ENCODE peak calls at places on chromosomes 6 and 20, in four cellular contexts. A, G, L and Y are unnamed samples.

GRCh38 chr6:34671362-34671761 is 25.2 kb downstream of the ILRUN start:
- DNase-seq in A (no peak), G (no peak), L (no peak), Y (no peak)

GRCh38 chr6:148771212-148771601 is 24.4 kb downstream of the UST start:
- DNase-seq in A (no peak), G (no peak), L (peak; percentile 69), Y (peak; percentile 86)

GRCh38 chr6:89582669-89583325 is 55.8 kb downstream of the LYRM2 start:
- DNase-seq in A (no peak), G (no peak), L (no peak), Y (no peak)

GRCh38 chr6:106397441-106397840 is 36.9 kb downstream of the CRYBG1 start:
- DNase-seq in A (no peak), G (no peak), L (no peak), Y (no peak)

GRCh38 chr6:41371992-41372525 is 36.7 kb downstream of the NCR2 start:
- DNase-seq in A (no peak), G (no peak), L (no peak), Y (peak; percentile 60)

GRCh38 chr20:39298116-39298515 is 336.0 kb downstream of the DHX35 start:
- DNase-seq in A (no peak), G (no peak), L (no peak), Y (no peak)

GRCh38 chr6:82785206-82785605 is 280.4 kb downstream of the UBE3D start:
- DNase-seq in A (no peak), G (no peak), L (no peak), Y (no peak)

GRCh38 chr6:15662246-15663056 is at the start of gene DTNBP1:
- DNase-seq in A (peak; percentile 80), G (peak; percentile 78), L (peak; percentile 88), Y (peak; percentile 79)

GRCh38 chr6:79180082-79180481 is 54.4 kb downstream of the HMGN3 start:
- DNase-seq in A (no peak), G (no peak), L (no peak), Y (no peak)

GRCh38 chr20:14865169-14865568 is 527.8 kb upstream of the FLRT3 start:
- DNase-seq in A (no peak), G (no peak), L (no peak), Y (no peak)

GRCh38 chr6:136014454-136015421 is 163.2 kb downstream of the PDE7B start:
- DNase-seq in A (peak; percentile 25), G (no peak), L (no peak), Y (no peak)

GRCh38 chr20:21505810-21506530 is 7.9 kb downstream of the NKX2-2 start:
- DNase-seq in A (no peak), G (no peak), L (peak; percentile 66), Y (peak; percentile 52)

GRCh38 chr20:24745617-24746350 is 203.3 kb upstream of the CST7 start:
- DNase-seq in A (no peak), G (no peak), L (no peak), Y (no peak)

GRCh38 chr6:36917541-36918193 is 31.9 kb downstream of the C6orf89 start:
- DNase-seq in A (no peak), G (peak; percentile 58), L (peak; percentile 59), Y (peak; percentile 33)

GRCh38 chr6:36171573-36171972 is 25.0 kb upstream of the BRPF3 start:
- DNase-seq in A (no peak), G (no peak), L (no peak), Y (no peak)

GRCh38 chr6:63267828-63268227 is 52.0 kb downstream of the LGSN start:
- DNase-seq in A (no peak), G (no peak), L (no peak), Y (no peak)
- H3K4me3 ChIP-seq in A (no peak overlapping the region), G (no peak overlapping the region), L (no peak overlapping the region), Y (no peak overlapping the region)

DNA sequence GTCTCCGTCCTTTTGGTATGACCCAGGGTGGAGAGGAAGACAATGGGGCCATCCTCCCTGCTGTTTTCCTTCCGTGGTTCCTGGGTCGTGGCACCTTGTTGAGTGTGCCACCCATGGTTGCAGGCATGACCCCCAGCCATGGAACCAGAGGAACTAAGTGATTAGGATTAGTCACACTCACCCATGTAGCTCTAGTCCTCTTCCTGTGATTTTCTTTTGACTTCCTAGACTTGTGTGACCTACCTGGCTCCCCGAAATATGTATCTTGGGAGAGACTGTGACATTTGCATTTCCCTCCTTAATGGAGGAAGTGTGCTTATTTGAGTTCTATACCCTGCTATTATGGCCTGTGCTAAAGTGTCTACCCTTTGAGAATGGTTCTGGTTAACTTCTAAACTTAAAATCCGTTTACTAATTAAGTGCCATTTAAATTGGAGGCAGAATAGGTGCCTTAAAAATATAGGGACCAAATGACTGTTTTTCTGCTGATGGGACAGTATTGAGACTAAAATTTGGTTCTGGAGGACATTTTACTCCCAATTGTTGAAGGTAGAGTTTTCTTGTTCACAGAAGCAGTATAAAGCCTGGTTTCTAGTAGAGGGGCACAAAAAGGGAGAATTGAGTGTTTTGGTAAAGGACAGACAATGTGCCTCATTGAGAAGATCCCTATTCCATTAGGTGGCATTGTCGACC is 545.6 kb downstream of the HDGFL1 start:
- DNase-seq in A (no peak), G (no peak), L (no peak), Y (no peak)
- H3K9me3 ChIP-seq in A (no peaks in the 10 kb centered on the region), G (no peaks in the 10 kb centered on the region), L (peaks cover 16% of the 10 kb centered on the region), Y (no peaks in the 10 kb centered on the region)

DNA sequence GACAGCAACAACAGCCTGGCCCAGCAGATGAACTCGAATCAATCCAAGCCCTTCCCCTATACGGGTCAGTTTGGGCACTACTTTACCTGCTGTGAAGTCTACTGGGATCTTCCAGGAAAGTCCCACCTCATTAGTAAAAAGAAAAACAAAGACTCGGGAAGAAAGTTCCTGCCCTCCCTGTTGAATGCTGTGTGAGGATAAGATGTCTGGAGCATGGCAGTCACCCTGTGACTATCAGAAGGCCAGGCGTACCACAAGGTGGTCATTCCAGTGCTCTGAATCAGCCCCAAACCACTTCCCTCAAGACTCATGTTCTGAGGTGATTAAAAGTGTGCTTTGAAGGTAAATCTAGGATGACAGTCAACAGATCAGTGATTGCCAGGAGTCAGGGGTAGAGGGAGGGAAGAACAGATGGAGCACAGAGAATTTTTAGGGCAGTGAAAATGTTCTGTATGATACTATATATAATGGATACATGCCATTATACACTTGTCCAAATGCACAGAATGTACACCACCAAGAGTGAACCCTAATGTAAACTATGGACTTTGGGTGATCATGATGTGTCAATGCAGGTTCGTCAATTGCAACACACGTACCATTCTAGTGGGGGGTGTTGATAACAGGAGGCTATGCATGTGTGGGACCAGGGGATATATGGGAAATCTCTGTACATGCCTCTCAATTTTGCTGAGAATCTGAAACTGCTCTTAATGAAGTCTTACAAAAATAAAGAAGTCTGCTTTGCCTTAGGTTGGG is 14.7 kb downstream of the FKBP1A start:
- DNase-seq in A (no peak), G (no peak), L (no peak), Y (no peak)
- H3K4me3 ChIP-seq in A (no peak overlapping the region), G (no peak overlapping the region), L (no peak overlapping the region), Y (no peak overlapping the region)

GRCh38 chr20:59745716-59746115 is 141.4 kb downstream of the PHACTR3 start:
- DNase-seq in A (no peak), G (no peak), L (no peak), Y (no peak)
- H3K9me3 ChIP-seq in A (no peaks in the 10 kb centered on the region), G (no peaks in the 10 kb centered on the region), L (no peaks in the 10 kb centered on the region), Y (no peaks in the 10 kb centered on the region)

DNA sequence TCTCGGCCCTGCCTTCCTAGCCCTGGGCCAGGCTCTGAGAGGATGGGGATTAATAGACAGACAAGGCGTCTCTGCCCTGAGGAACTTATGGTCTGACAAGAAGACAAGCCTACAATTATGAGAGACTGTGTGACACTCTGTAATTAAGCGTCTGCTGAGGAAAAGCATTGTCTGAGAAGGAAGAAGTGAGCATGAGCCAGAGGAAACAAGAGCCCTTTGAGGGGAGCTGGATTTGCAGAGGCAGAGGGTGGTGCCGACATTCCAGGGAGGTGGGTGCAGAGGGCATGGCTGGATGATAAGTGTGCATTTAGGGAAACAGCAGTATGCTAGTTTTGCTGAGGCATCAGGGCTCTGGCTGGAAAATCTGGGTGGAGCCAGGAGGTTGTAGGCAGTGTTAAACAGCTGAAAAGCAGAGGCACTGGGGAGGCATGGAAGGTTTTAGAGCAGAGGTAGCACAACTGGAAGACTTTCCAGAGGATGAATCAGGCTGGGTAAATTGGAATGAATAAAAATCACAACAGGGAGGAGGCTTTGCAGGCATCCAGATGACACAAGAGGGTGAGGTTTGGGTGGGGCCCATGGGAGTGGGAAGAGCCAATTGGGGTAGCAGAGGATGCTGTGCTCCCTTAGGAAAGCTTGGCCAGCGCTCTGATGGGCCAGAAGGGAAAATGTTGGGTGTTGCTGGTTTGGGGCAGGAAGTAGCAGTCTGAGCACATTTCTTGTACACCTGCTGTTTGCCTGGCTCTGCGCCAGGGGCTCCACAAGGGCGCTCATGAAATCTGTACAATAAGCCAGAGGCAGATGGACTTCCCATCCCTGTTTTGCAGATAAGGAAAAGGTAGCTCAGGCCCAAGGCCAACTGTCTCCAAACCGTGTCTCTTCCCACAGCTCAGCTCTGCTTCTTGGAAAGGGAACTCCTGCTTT is 74.0 kb upstream of the MYL9 start:
- DNase-seq in A (no peak), G (peak; percentile 52), L (peak; percentile 64), Y (peak; percentile 70)
- H3K4me3 ChIP-seq in A (no peak overlapping the region), G (no peak overlapping the region), L (no peak overlapping the region), Y (no peak overlapping the region)

GRCh38 chr20:56222201-56222600 is 26.3 kb upstream of the MC3R start:
- DNase-seq in A (no peak), G (no peak), L (no peak), Y (no peak)

GRCh38 chr20:56217820-56218219 is 30.7 kb upstream of the MC3R start:
- DNase-seq in A (no peak), G (no peak), L (no peak), Y (no peak)

GRCh38 chr20:56222945-56223344 is 25.6 kb upstream of the MC3R start:
- DNase-seq in A (no peak), G (no peak), L (no peak), Y (no peak)

GRCh38 chr20:56223352-56223751 is 25.2 kb upstream of the MC3R start:
- DNase-seq in A (no peak), G (no peak), L (no peak), Y (no peak)
- H3K9me3 ChIP-seq in A (no peaks in the 10 kb centered on the region), G (no peaks in the 10 kb centered on the region), L (peaks cover 10% of the 10 kb centered on the region), Y (no peaks in the 10 kb centered on the region)

GRCh38 chr6:5201271-5201670 is 59.5 kb downstream of the LYRM4 start:
- DNase-seq in A (no peak), G (peak; percentile 14), L (no peak), Y (no peak)

GRCh38 chr6:5202206-5202605 is 58.5 kb downstream of the LYRM4 start:
- DNase-seq in A (no peak), G (no peak), L (no peak), Y (no peak)

GRCh38 chr6:5197084-5197483 is 63.7 kb downstream of the LYRM4 start:
- DNase-seq in A (no peak), G (no peak), L (no peak), Y (no peak)

GRCh38 chr6:5202941-5203340 is 57.8 kb downstream of the LYRM4 start:
- DNase-seq in A (no peak), G (no peak), L (no peak), Y (no peak)

DNA sequence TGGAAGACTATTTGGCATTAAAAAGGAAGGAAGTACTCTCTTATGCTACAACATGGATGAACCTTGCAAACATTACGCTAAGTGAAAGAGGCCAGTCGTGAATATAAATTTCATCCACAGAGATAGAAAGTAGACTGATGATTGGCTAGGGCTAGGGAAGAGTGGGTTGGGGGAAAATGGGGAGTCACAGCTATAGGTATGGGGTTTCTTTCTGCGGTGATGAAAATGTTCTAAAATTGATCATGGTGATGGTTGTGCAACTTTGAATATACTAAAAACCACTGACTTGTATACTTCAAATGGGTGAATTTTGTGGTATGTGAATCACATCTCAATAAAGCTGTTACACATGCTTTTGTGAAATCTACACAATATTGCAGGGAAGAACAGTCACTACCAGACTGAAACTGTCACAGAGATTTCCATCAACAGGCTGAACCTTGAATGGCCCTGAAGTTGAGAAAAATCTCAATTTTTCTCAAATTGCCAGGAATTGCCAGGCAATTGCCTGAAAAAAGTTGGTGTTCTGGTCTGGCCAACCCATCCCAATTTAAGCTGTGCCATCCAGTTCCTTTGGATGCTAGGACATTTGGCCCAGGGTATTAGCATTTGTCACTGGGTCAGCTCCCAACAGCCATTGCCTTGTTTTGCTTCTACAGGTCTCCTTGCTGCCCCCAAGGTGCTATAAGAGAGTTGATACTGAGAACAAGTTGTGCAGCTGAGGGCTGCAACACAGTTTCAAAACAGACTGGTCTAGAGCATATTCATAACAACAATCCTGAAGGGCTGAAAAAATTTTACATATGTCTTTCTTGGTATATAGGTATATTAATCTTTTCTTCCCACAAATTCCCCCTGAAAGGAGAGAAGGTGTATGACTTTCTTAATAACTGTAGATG is 61.3 kb downstream of the LYRM4 start:
- DNase-seq in A (no peak), G (no peak), L (no peak), Y (no peak)
- H3K4me3 ChIP-seq in A (no peak overlapping the region), G (no peak overlapping the region), L (no peak overlapping the region), Y (no peak overlapping the region)